ENCODE peak calls at places on chromosomes 2 and 18, in ten cellular contexts. W is cardiac fibroblast; N is lower leg skin; B is amygdala; Q is stimulated activated CD8-positive, alpha-beta memory T cell treated with anti-CD3 and anti-CD28 coated beads, Interleukin-15, amount 100 ng/mL, for 4 hours; K is Daoy; J is HCT116; T is activated naive CD4-positive, alpha-beta T cell treated with anti-CD3 and anti-CD28 coated beads, Interleukin-2, amount 50 U/mL, for 72 hours; C is nucleus accumbens; G is H7. L is an unnamed sample.

GRCh38 chr2:54855434-54855833 is 132.0 kb downstream of the EML6 start:
- DNase-seq in N (no peak), Q (no peak), B (no peak), W (no peak), C (no peak), K (no peak), T (no peak), G (no peak), J (no peak), L (peak)

GRCh38 chr2:191835539-191836350 is 11.1 kb downstream of the CAVIN2 start:
- DNase-seq in G (peak), T (no peak), B (no peak), C (no peak), N (no peak), J (no peak), W (no peak), Q (no peak), K (peak), L (peak)

GRCh38 chr2:122236152-122236892 is 480.9 kb downstream of the TSN start:
- DNase-seq in Q (no peak), B (no peak), N (no peak), J (no peak), K (peak), C (no peak), T (no peak), W (peak), G (no peak), L (no peak)

GRCh38 chr2:74262681-74263080 is 64.3 kb downstream of the MTHFD2 start:
- DNase-seq in N (no peak), W (no peak), Q (no peak), J (no peak), K (no peak), C (no peak), T (no peak), G (no peak), B (no peak), L (no peak)

GRCh38 chr2:239870863-239871262 is 154.3 kb downstream of the NDUFA10 start:
- DNase-seq in W (no peak), N (no peak), K (no peak), C (no peak), G (no peak), J (no peak), T (no peak), B (no peak), Q (no peak), L (no peak)

GRCh38 chr2:17644997-17645715 is 104.7 kb downstream of the VSNL1 start:
- DNase-seq in Q (no peak), C (no peak), T (no peak), K (peak), G (no peak), W (peak), N (no peak), J (no peak), B (no peak), L (peak)

GRCh38 chr2:20579866-20580265 is 71.0 kb downstream of the HS1BP3 start:
- DNase-seq in C (no peak), T (no peak), G (no peak), N (no peak), Q (no peak), K (peak), J (no peak), B (no peak), W (peak), L (no peak)

GRCh38 chr18:24003903-24004640 is 10.5 kb upstream of the TTC39C start:
- DNase-seq in Q (no peak), N (no peak), J (no peak), B (no peak), G (no peak), K (no peak), T (no peak), W (no peak), C (no peak), L (no peak)

GRCh38 chr2:167769020-167769419 is 478.4 kb downstream of the STK39 start:
- DNase-seq in N (no peak), B (no peak), J (no peak), G (no peak), W (no peak), T (no peak), Q (no peak), C (no peak), K (no peak), L (no peak)

GRCh38 chr2:17461087-17461475 is 57.2 kb downstream of the RAD51AP2 start:
- DNase-seq in J (no peak), G (no peak), N (no peak), T (no peak), K (no peak), C (no peak), W (no peak), Q (no peak), B (no peak), L (no peak)

GRCh38 chr2:203886579-203887230 is 19.1 kb downstream of the CTLA4 start:
- DNase-seq in W (no peak), G (no peak), Q (no peak), C (no peak), N (no peak), T (no peak), K (no peak), J (no peak), B (no peak), L (no peak)

GRCh38 chr2:219309278-219309677 is at the start of gene PTPRN:
- DNase-seq in N (no peak), W (peak), T (no peak), Q (no peak), K (peak), C (no peak), G (peak), J (no peak), B (peak), L (no peak)

GRCh38 chr2:130766037-130766436 is 10.7 kb downstream of the AMER3 start:
- DNase-seq in C (no peak), G (no peak), K (no peak), Q (no peak), T (no peak), W (no peak), N (no peak), J (no peak), B (no peak), L (no peak)

GRCh38 chr2:177419274-177419673 is 26.7 kb downstream of the AGPS start:
- DNase-seq in C (no peak), T (no peak), J (no peak), B (no peak), K (no peak), N (no peak), Q (no peak), W (peak), G (no peak), L (peak)

GRCh38 chr18:45025108-45025471 is 344.4 kb downstream of the SETBP1 start:
- DNase-seq in W (no peak), B (no peak), K (no peak), Q (no peak), T (no peak), C (no peak), J (no peak), G (no peak), N (no peak), L (no peak)

GRCh38 chr18:9366126-9366714 is 31.6 kb downstream of the TWSG1 start:
- DNase-seq in J (peak), B (peak), T (no peak), W (peak), K (peak), Q (no peak), C (no peak), N (peak), G (peak), L (no peak)

GRCh38 chr18:31667185-31667584 is 17.2 kb downstream of the B4GALT6 start:
- DNase-seq in K (no peak), Q (no peak), B (no peak), W (peak), C (no peak), N (no peak), T (no peak), J (no peak), G (no peak), L (peak)

GRCh38 chr2:45170191-45170975 is 161.1 kb upstream of the SIX2 start:
- DNase-seq in Q (no peak), C (no peak), B (no peak), T (no peak), W (no peak), G (peak), K (no peak), N (no peak), J (no peak), L (no peak)

GRCh38 chr2:189552334-189552990 is 28.1 kb downstream of the SLC40A1 start:
- DNase-seq in J (no peak), G (no peak), T (no peak), W (peak), N (no peak), K (no peak), C (no peak), Q (no peak), B (no peak), L (no peak)

GRCh38 chr2:3285901-3286645 is 91.5 kb downstream of the EIPR1 start:
- DNase-seq in T (no peak), J (no peak), N (peak), W (no peak), G (peak), Q (no peak), K (no peak), B (no peak), C (no peak), L (no peak)

GRCh38 chr2:68043719-68044498 is 18.9 kb downstream of the C1D start:
- DNase-seq in T (no peak), N (no peak), W (peak), J (no peak), C (no peak), K (peak), B (no peak), G (no peak), Q (no peak), L (peak)

GRCh38 chr2:155844481-155844880 is 488.0 kb downstream of the NR4A2 start:
- DNase-seq in J (no peak), C (no peak), G (no peak), K (no peak), N (no peak), W (no peak), Q (no peak), T (no peak), B (no peak), L (no peak)

GRCh38 chr2:69131983-69132675 is 119.2 kb downstream of the ANTXR1 start:
- DNase-seq in B (no peak), W (no peak), Q (no peak), G (no peak), C (no peak), N (no peak), K (peak), T (no peak), J (no peak), L (no peak)

GRCh38 chr2:54634564-54635511 is 88.6 kb upstream of the EML6 start:
- DNase-seq in K (peak), Q (no peak), C (no peak), W (peak), N (peak), J (no peak), T (no peak), G (peak), B (no peak), L (no peak)

GRCh38 chr2:112602917-112603316 is 18.5 kb downstream of the CHCHD5 start:
- DNase-seq in C (no peak), B (no peak), K (no peak), T (no peak), W (no peak), N (no peak), Q (no peak), G (no peak), J (no peak), L (no peak)